ENCODE peak calls at places on chromosome 12, in nine cellular contexts. One of them, this sample, is unnamed.

GRCh38 chr12:133130808-133131128 is 341 bp downstream of the ZNF10 start:
- DNase-seq in GM04504: no peak
- DNase-seq in left cardiac atrium: peak; percentile 46
- DNase-seq in Right ventricle myocardium inferior: peak; percentile 74
- DNase-seq in GM13976: peak; percentile 26
- DNase-seq in iris pigment epithelial cell: no peak
- DNase-seq in T-helper 2 cell: no peak
- DNase-seq in AG09319: no peak
- DNase-seq in IMR-90: no peak
- DNase-seq in this sample: peak; percentile 64

GRCh38 chr12:49809369-49810158 is 18.6 kb downstream of the NCKAP5L start:
- DNase-seq in AG09319: no peak
- DNase-seq in GM04504: no peak
- DNase-seq in GM13976: peak; percentile 24
- DNase-seq in IMR-90: no peak
- DNase-seq in T-helper 2 cell: no peak
- DNase-seq in left cardiac atrium: peak; percentile 56
- DNase-seq in iris pigment epithelial cell: no peak
- DNase-seq in Right ventricle myocardium inferior: peak; percentile 81
- DNase-seq in this sample: no peak

GRCh38 chr12:70060634-70061033 is 182.6 kb upstream of the CNOT2 start:
- DNase-seq in T-helper 2 cell: no peak
- DNase-seq in left cardiac atrium: no peak
- DNase-seq in Right ventricle myocardium inferior: no peak
- DNase-seq in AG09319: no peak
- DNase-seq in IMR-90: no peak
- DNase-seq in iris pigment epithelial cell: no peak
- DNase-seq in GM04504: no peak
- DNase-seq in GM13976: no peak
- DNase-seq in this sample: no peak

GRCh38 chr12:67457799-67458680 is 188.9 kb downstream of the CAND1 start:
- DNase-seq in T-helper 2 cell: no peak
- DNase-seq in left cardiac atrium: no peak
- DNase-seq in GM13976: peak; percentile 12
- DNase-seq in IMR-90: no peak
- DNase-seq in iris pigment epithelial cell: no peak
- DNase-seq in GM04504: no peak
- DNase-seq in AG09319: no peak
- DNase-seq in Right ventricle myocardium inferior: no peak
- DNase-seq in this sample: no peak

GRCh38 chr12:13049816-13050215 is 5.6 kb downstream of the FAM234B start:
- DNase-seq in left cardiac atrium: peak; percentile 36
- DNase-seq in IMR-90: peak; percentile 65
- DNase-seq in T-helper 2 cell: no peak
- DNase-seq in GM04504: peak; percentile 24
- DNase-seq in iris pigment epithelial cell: peak; percentile 81
- DNase-seq in GM13976: no peak
- DNase-seq in Right ventricle myocardium inferior: no peak
- DNase-seq in AG09319: no peak
- DNase-seq in this sample: no peak

GRCh38 chr12:131831021-131831571 is 2.9 kb downstream of the MMP17 start:
- DNase-seq in GM04504: no peak
- DNase-seq in left cardiac atrium: no peak
- DNase-seq in iris pigment epithelial cell: peak; percentile 20
- DNase-seq in T-helper 2 cell: no peak
- DNase-seq in AG09319: no peak
- DNase-seq in Right ventricle myocardium inferior: no peak
- DNase-seq in IMR-90: no peak
- DNase-seq in GM13976: no peak
- DNase-seq in this sample: no peak

GRCh38 chr12:87112946-87113345 is 856.8 kb upstream of the MGAT4C start:
- DNase-seq in Right ventricle myocardium inferior: no peak
- DNase-seq in AG09319: no peak
- DNase-seq in T-helper 2 cell: no peak
- DNase-seq in GM04504: no peak
- DNase-seq in iris pigment epithelial cell: peak; percentile 41
- DNase-seq in left cardiac atrium: no peak
- DNase-seq in IMR-90: peak; percentile 13
- DNase-seq in GM13976: no peak
- DNase-seq in this sample: no peak

GRCh38 chr12:54404061-54405004 is 14.7 kb downstream of the ITGA5 start:
- DNase-seq in AG09319: no peak
- DNase-seq in GM13976: peak; percentile 75
- DNase-seq in Right ventricle myocardium inferior: no peak
- DNase-seq in left cardiac atrium: no peak
- DNase-seq in GM04504: no peak
- DNase-seq in iris pigment epithelial cell: peak; percentile 60
- DNase-seq in T-helper 2 cell: peak; percentile 55
- DNase-seq in IMR-90: peak; percentile 56
- DNase-seq in this sample: peak; percentile 64

GRCh38 chr12:110355080-110355479 is 48.4 kb downstream of the ANAPC7 start:
- DNase-seq in iris pigment epithelial cell: peak; percentile 34
- DNase-seq in AG09319: no peak
- DNase-seq in GM13976: peak; percentile 67
- DNase-seq in left cardiac atrium: no peak
- DNase-seq in IMR-90: no peak
- DNase-seq in T-helper 2 cell: no peak
- DNase-seq in Right ventricle myocardium inferior: no peak
- DNase-seq in GM04504: no peak
- DNase-seq in this sample: no peak

GRCh38 chr12:65830305-65830704 is 6.0 kb downstream of the HMGA2 start:
- DNase-seq in IMR-90: peak; percentile 68
- DNase-seq in iris pigment epithelial cell: peak; percentile 77
- DNase-seq in GM13976: no peak
- DNase-seq in T-helper 2 cell: no peak
- DNase-seq in AG09319: no peak
- DNase-seq in GM04504: no peak
- DNase-seq in left cardiac atrium: no peak
- DNase-seq in Right ventricle myocardium inferior: no peak
- DNase-seq in this sample: no peak

GRCh38 chr12:29234965-29235364 is 85.9 kb downstream of the FAR2 start:
- DNase-seq in left cardiac atrium: no peak
- DNase-seq in AG09319: no peak
- DNase-seq in GM13976: no peak
- DNase-seq in GM04504: no peak
- DNase-seq in IMR-90: peak; percentile 11
- DNase-seq in iris pigment epithelial cell: peak; percentile 76
- DNase-seq in T-helper 2 cell: no peak
- DNase-seq in Right ventricle myocardium inferior: no peak
- DNase-seq in this sample: no peak

GRCh38 chr12:52543985-52544888 is 8.7 kb downstream of the KRT71 start:
- DNase-seq in GM13976: no peak
- DNase-seq in Right ventricle myocardium inferior: no peak
- DNase-seq in IMR-90: no peak
- DNase-seq in left cardiac atrium: no peak
- DNase-seq in GM04504: no peak
- DNase-seq in T-helper 2 cell: no peak
- DNase-seq in iris pigment epithelial cell: no peak
- DNase-seq in AG09319: no peak
- DNase-seq in this sample: no peak

GRCh38 chr12:100539209-100539608 is 34.3 kb upstream of the GAS2L3 start:
- DNase-seq in Right ventricle myocardium inferior: no peak
- DNase-seq in T-helper 2 cell: no peak
- DNase-seq in AG09319: no peak
- DNase-seq in IMR-90: peak; percentile 37
- DNase-seq in GM13976: no peak
- DNase-seq in GM04504: no peak
- DNase-seq in left cardiac atrium: no peak
- DNase-seq in iris pigment epithelial cell: peak; percentile 41
- DNase-seq in this sample: no peak

GRCh38 chr12:90712671-90713070 is 242.3 kb downstream of the CCER1 start:
- DNase-seq in IMR-90: no peak
- DNase-seq in GM04504: no peak
- DNase-seq in AG09319: no peak
- DNase-seq in T-helper 2 cell: no peak
- DNase-seq in GM13976: no peak
- DNase-seq in left cardiac atrium: no peak
- DNase-seq in Right ventricle myocardium inferior: no peak
- DNase-seq in iris pigment epithelial cell: no peak
- DNase-seq in this sample: no peak

GRCh38 chr12:114265036-114265435 is 140.9 kb downstream of the TBX5 start:
- DNase-seq in iris pigment epithelial cell: no peak
- DNase-seq in IMR-90: no peak
- DNase-seq in AG09319: no peak
- DNase-seq in Right ventricle myocardium inferior: no peak
- DNase-seq in T-helper 2 cell: no peak
- DNase-seq in left cardiac atrium: no peak
- DNase-seq in GM13976: no peak
- DNase-seq in GM04504: no peak
- DNase-seq in this sample: no peak

GRCh38 chr12:57574795-57575194 is 16.2 kb upstream of the PIP4K2C start:
- DNase-seq in T-helper 2 cell: no peak
- DNase-seq in left cardiac atrium: no peak
- DNase-seq in GM04504: no peak
- DNase-seq in Right ventricle myocardium inferior: no peak
- DNase-seq in iris pigment epithelial cell: no peak
- DNase-seq in GM13976: no peak
- DNase-seq in AG09319: no peak
- DNase-seq in IMR-90: no peak
- DNase-seq in this sample: no peak

GRCh38 chr12:31406345-31406744 is 80.4 kb upstream of the SINHCAF start:
- DNase-seq in iris pigment epithelial cell: no peak
- DNase-seq in GM04504: no peak
- DNase-seq in Right ventricle myocardium inferior: no peak
- DNase-seq in IMR-90: peak; percentile 11
- DNase-seq in AG09319: no peak
- DNase-seq in T-helper 2 cell: no peak
- DNase-seq in GM13976: peak; percentile 64
- DNase-seq in left cardiac atrium: no peak
- DNase-seq in this sample: no peak

GRCh38 chr12:122318607-122319311 is 52.5 kb upstream of the VPS33A start:
- DNase-seq in iris pigment epithelial cell: peak; percentile 86
- DNase-seq in left cardiac atrium: no peak
- DNase-seq in T-helper 2 cell: no peak
- DNase-seq in AG09319: peak; percentile 96
- DNase-seq in Right ventricle myocardium inferior: no peak
- DNase-seq in IMR-90: peak; percentile 91
- DNase-seq in GM13976: no peak
- DNase-seq in GM04504: peak; percentile 95
- DNase-seq in this sample: no peak

GRCh38 chr12:115088328-115088994 is 404.5 kb upstream of the TBX3 start:
- DNase-seq in GM13976: no peak
- DNase-seq in T-helper 2 cell: no peak
- DNase-seq in IMR-90: no peak
- DNase-seq in GM04504: peak; percentile 24
- DNase-seq in iris pigment epithelial cell: no peak
- DNase-seq in AG09319: no peak
- DNase-seq in Right ventricle myocardium inferior: no peak
- DNase-seq in left cardiac atrium: peak; percentile 24
- DNase-seq in this sample: no peak

GRCh38 chr12:50918584-50919316 is 33.6 kb upstream of the HIGD1C start:
- DNase-seq in GM04504: no peak
- DNase-seq in Right ventricle myocardium inferior: no peak
- DNase-seq in iris pigment epithelial cell: no peak
- DNase-seq in left cardiac atrium: no peak
- DNase-seq in GM13976: no peak
- DNase-seq in IMR-90: peak; percentile 58
- DNase-seq in T-helper 2 cell: no peak
- DNase-seq in AG09319: no peak
- DNase-seq in this sample: no peak

GRCh38 chr12:124939428-124940142 is 25.1 kb upstream of the UBC start:
- DNase-seq in left cardiac atrium: peak; percentile 81
- DNase-seq in iris pigment epithelial cell: peak; percentile 92
- DNase-seq in Right ventricle myocardium inferior: peak; percentile 87
- DNase-seq in GM13976: peak; percentile 61
- DNase-seq in GM04504: peak; percentile 91
- DNase-seq in T-helper 2 cell: peak; percentile 84
- DNase-seq in IMR-90: peak; percentile 98
- DNase-seq in AG09319: peak; percentile 97
- DNase-seq in this sample: peak; percentile 94

GRCh38 chr12:9951026-9951652 is 19.0 kb upstream of the CLEC2A start:
- DNase-seq in GM04504: no peak
- DNase-seq in Right ventricle myocardium inferior: no peak
- DNase-seq in IMR-90: no peak
- DNase-seq in left cardiac atrium: no peak
- DNase-seq in GM13976: no peak
- DNase-seq in iris pigment epithelial cell: no peak
- DNase-seq in AG09319: no peak
- DNase-seq in T-helper 2 cell: peak; percentile 42
- DNase-seq in this sample: no peak

GRCh38 chr12:31370645-31371620 is 45.0 kb upstream of the SINHCAF start:
- DNase-seq in left cardiac atrium: no peak
- DNase-seq in iris pigment epithelial cell: peak; percentile 16
- DNase-seq in GM04504: no peak
- DNase-seq in GM13976: no peak
- DNase-seq in Right ventricle myocardium inferior: no peak
- DNase-seq in T-helper 2 cell: no peak
- DNase-seq in IMR-90: no peak
- DNase-seq in AG09319: no peak
- DNase-seq in this sample: no peak

GRCh38 chr12:18849080-18849479 is 111.2 kb downstream of the CAPZA3 start:
- DNase-seq in GM13976: no peak
- DNase-seq in Right ventricle myocardium inferior: no peak
- DNase-seq in T-helper 2 cell: no peak
- DNase-seq in iris pigment epithelial cell: peak; percentile 74
- DNase-seq in left cardiac atrium: no peak
- DNase-seq in IMR-90: peak; percentile 88
- DNase-seq in GM04504: no peak
- DNase-seq in AG09319: no peak
- DNase-seq in this sample: no peak

GRCh38 chr12:66587912-66588311 is 91.0 kb downstream of the GRIP1 start:
- DNase-seq in GM04504: no peak
- DNase-seq in IMR-90: peak; percentile 7
- DNase-seq in GM13976: no peak
- DNase-seq in iris pigment epithelial cell: peak; percentile 16
- DNase-seq in T-helper 2 cell: no peak
- DNase-seq in left cardiac atrium: no peak
- DNase-seq in AG09319: no peak
- DNase-seq in Right ventricle myocardium inferior: no peak
- DNase-seq in this sample: no peak

GRCh38 chr12:39816671-39817185 is 197.1 kb upstream of the ABCD2 start:
- DNase-seq in IMR-90: no peak
- DNase-seq in GM13976: no peak
- DNase-seq in T-helper 2 cell: no peak
- DNase-seq in iris pigment epithelial cell: no peak
- DNase-seq in AG09319: no peak
- DNase-seq in Right ventricle myocardium inferior: no peak
- DNase-seq in left cardiac atrium: no peak
- DNase-seq in GM04504: no peak
- DNase-seq in this sample: no peak

GRCh38 chr12:6235906-6236640 is 35.9 kb downstream of the CD9 start:
- DNase-seq in Right ventricle myocardium inferior: no peak
- DNase-seq in left cardiac atrium: no peak
- DNase-seq in AG09319: no peak
- DNase-seq in GM13976: no peak
- DNase-seq in IMR-90: no peak
- DNase-seq in T-helper 2 cell: no peak
- DNase-seq in iris pigment epithelial cell: no peak
- DNase-seq in GM04504: no peak
- DNase-seq in this sample: no peak

This sample was measured in ovary.